ENCODE peak calls at places on chromosomes 3 and 15, in six cellular contexts. C, F, G, H, O and M are unnamed samples.

GRCh38 chr3:86982883-86983282 is 8.1 kb downstream of the VGLL3 start:
- DNase-seq in C (no peak), F (peak), G (no peak), H (peak), O (peak), M (no peak)

GRCh38 chr3:115469649-115470048 is 153.7 kb upstream of the GAP43 start:
- DNase-seq in C (no peak), F (peak), G (no peak), H (no peak), O (no peak), M (no peak)

GRCh38 chr3:159914421-159914820 is 74.2 kb upstream of the IL12A start:
- DNase-seq in C (no peak), F (peak), G (no peak), H (no peak), O (no peak), M (no peak)

GRCh38 chr3:53570709-53571108 is 76.3 kb downstream of the CACNA1D start:
- DNase-seq in C (no peak), F (no peak), G (peak), H (no peak), O (no peak), M (peak)

GRCh38 chr15:67090297-67091072 is 25.1 kb downstream of the SMAD3 start:
- DNase-seq in C (no peak), F (no peak), G (no peak), H (no peak), O (no peak), M (no peak)

GRCh38 chr3:69009559-69010410 is 3.7 kb downstream of the EOGT start:
- DNase-seq in C (no peak), F (peak), G (no peak), H (peak), O (peak), M (peak)

GRCh38 chr15:64344651-64345262 is 11.2 kb downstream of the CSNK1G1 start:
- DNase-seq in C (no peak), F (peak), G (no peak), H (no peak), O (no peak), M (peak)

GRCh38 chr3:71987089-71987735 is 202.3 kb upstream of the PROK2 start:
- DNase-seq in C (no peak), F (no peak), G (no peak), H (no peak), O (peak), M (peak)

GRCh38 chr3:55330756-55331155 is 156.3 kb downstream of the WNT5A start:
- DNase-seq in C (no peak), F (peak), G (no peak), H (no peak), O (no peak), M (no peak)

GRCh38 chr3:108441081-108441507 is 69.3 kb downstream of the MYH15 start:
- DNase-seq in C (no peak), F (peak), G (no peak), H (no peak), O (no peak), M (no peak)

GRCh38 chr15:94026458-94026967 is 204.8 kb upstream of the MCTP2 start:
- DNase-seq in C (no peak), F (peak), G (no peak), H (no peak), O (peak), M (peak)

GRCh38 chr3:189419683-189420082 is 211.5 kb upstream of the TP63 start:
- DNase-seq in C (no peak), F (no peak), G (no peak), H (no peak), O (no peak), M (no peak)

GRCh38 chr15:92425578-92426225 is 32.0 kb downstream of the ST8SIA2 start:
- DNase-seq in C (no peak), F (no peak), G (no peak), H (no peak), O (no peak), M (no peak)
- TF ChIP-seq CTCF in C (no peak), F (no peak), G (no peak), H (no peak), O (no peak), M (no peak)

GRCh38 chr15:77027111-77027696 is 32.3 kb downstream of the PSTPIP1 start:
- DNase-seq in C (no peak), F (no peak), G (peak), H (no peak), O (no peak), M (no peak)

GRCh38 chr15:77027697-77028450 is 32.9 kb downstream of the PSTPIP1 start:
- DNase-seq in C (no peak), F (no peak), G (peak), H (no peak), O (no peak), M (peak)

GRCh38 chr15:77030042-77030927 is 35.4 kb downstream of the PSTPIP1 start:
- DNase-seq in C (no peak), F (no peak), G (peak), H (no peak), O (no peak), M (no peak)

GRCh38 chr15:77029166-77030041 is 34.5 kb downstream of the PSTPIP1 start:
- DNase-seq in C (no peak), F (no peak), G (peak), H (no peak), O (no peak), M (no peak)

GRCh38 chr15:77028451-77029165 is 33.7 kb downstream of the PSTPIP1 start:
- DNase-seq in C (no peak), F (no peak), G (peak), H (no peak), O (no peak), M (no peak)
- H3K4me3 ChIP-seq in C (peak), F (no peak), G (peak), H (no peak), O (peak), M (peak)

DNA sequence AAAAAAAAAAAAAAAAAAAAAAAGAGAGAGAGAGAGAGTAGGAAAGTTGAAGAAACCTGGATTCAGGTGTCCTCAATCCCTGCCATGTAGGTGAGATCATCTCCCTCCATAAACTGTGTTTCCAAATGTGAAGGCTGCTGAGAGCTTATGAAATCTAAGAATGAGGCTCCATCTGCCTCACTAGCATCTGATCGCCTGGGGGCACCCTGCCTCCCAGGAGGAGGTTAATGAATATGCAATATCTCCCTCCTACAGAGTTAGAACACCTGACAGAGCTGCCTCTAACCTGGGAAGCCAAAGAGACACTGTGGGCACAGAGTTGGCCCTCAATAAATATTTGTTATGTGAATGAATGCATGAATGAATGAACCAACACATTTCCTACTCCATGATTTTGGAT is 23.8 kb upstream of the ZNF148 start:
- DNase-seq in C (no peak), F (no peak), G (no peak), H (no peak), O (no peak), M (no peak)
- TF ChIP-seq CTCF in C (no peak), F (no peak), G (no peak), H (no peak), O (no peak), M (no peak)

GRCh38 chr3:9901967-9902366 is 681 bp upstream of the IL17RE start:
- DNase-seq in C (no peak), F (no peak), G (no peak), H (no peak), O (no peak), M (no peak)

GRCh38 chr3:9903904-9904303 is 1.3 kb downstream of the IL17RE start:
- DNase-seq in C (no peak), F (no peak), G (no peak), H (no peak), O (no peak), M (no peak)

GRCh38 chr3:9899289-9899791 is 3.3 kb upstream of the IL17RE start:
- DNase-seq in C (no peak), F (no peak), G (no peak), H (no peak), O (no peak), M (no peak)

GRCh38 chr3:9903238-9903624 is 583 bp downstream of the IL17RE start:
- DNase-seq in C (no peak), F (peak), G (no peak), H (no peak), O (no peak), M (peak)

GRCh38 chr3:9902372-9903237 is at the start of gene IL17RE:
- DNase-seq in C (no peak), F (no peak), G (peak), H (no peak), O (no peak), M (peak)
- H3K4me3 ChIP-seq in C (peak), F (peak), G (peak), H (no peak), O (no peak), M (peak)